ENCODE peak calls at places on chromosome 7, in five cellular contexts. One of them, this sample, is unnamed.

GRCh38 chr7:2614646-2615330 is 17.0 kb upstream of the TTYH3 start:
- DNase-seq in colonic mucosa: no peak
- DNase-seq in stimulated activated CD4-positive, alpha-beta T cell treated with anti-CD3 and anti-CD28 coated beads, Interleukin-2, amount 100 ng/mL, for 48 hours: no peak
- DNase-seq in M059J: no peak
- DNase-seq in left ventricle myocardium inferior: no peak
- DNase-seq in this sample: peak

GRCh38 chr7:5431485-5432118 is 8.0 kb upstream of the TNRC18 start:
- DNase-seq in colonic mucosa: no peak
- DNase-seq in stimulated activated CD4-positive, alpha-beta T cell treated with anti-CD3 and anti-CD28 coated beads, Interleukin-2, amount 100 ng/mL, for 48 hours: no peak
- DNase-seq in left ventricle myocardium inferior: no peak
- DNase-seq in M059J: no peak
- DNase-seq in this sample: no peak

GRCh38 chr7:47804767-47805545 is 143.3 kb downstream of the PKD1L1 start:
- DNase-seq in left ventricle myocardium inferior: no peak
- DNase-seq in stimulated activated CD4-positive, alpha-beta T cell treated with anti-CD3 and anti-CD28 coated beads, Interleukin-2, amount 100 ng/mL, for 48 hours: no peak
- DNase-seq in colonic mucosa: no peak
- DNase-seq in M059J: peak
- DNase-seq in this sample: no peak

GRCh38 chr7:11026452-11027359 is 53.0 kb downstream of the PHF14 start:
- DNase-seq in M059J: peak
- DNase-seq in colonic mucosa: no peak
- DNase-seq in left ventricle myocardium inferior: no peak
- DNase-seq in stimulated activated CD4-positive, alpha-beta T cell treated with anti-CD3 and anti-CD28 coated beads, Interleukin-2, amount 100 ng/mL, for 48 hours: no peak
- DNase-seq in this sample: no peak

GRCh38 chr7:18053177-18053928 is 25.7 kb upstream of the PRPS1L1 start:
- DNase-seq in colonic mucosa: no peak
- DNase-seq in M059J: no peak
- DNase-seq in stimulated activated CD4-positive, alpha-beta T cell treated with anti-CD3 and anti-CD28 coated beads, Interleukin-2, amount 100 ng/mL, for 48 hours: no peak
- DNase-seq in left ventricle myocardium inferior: no peak
- DNase-seq in this sample: no peak

GRCh38 chr7:103150192-103150591 is 1.3 kb upstream of the NAPEPLD start:
- DNase-seq in colonic mucosa: peak
- DNase-seq in M059J: peak
- DNase-seq in stimulated activated CD4-positive, alpha-beta T cell treated with anti-CD3 and anti-CD28 coated beads, Interleukin-2, amount 100 ng/mL, for 48 hours: no peak
- DNase-seq in left ventricle myocardium inferior: no peak
- DNase-seq in this sample: peak

GRCh38 chr7:151439855-151440798 is at the start of gene CRYGN:
- DNase-seq in left ventricle myocardium inferior: no peak
- DNase-seq in M059J: no peak
- DNase-seq in stimulated activated CD4-positive, alpha-beta T cell treated with anti-CD3 and anti-CD28 coated beads, Interleukin-2, amount 100 ng/mL, for 48 hours: no peak
- DNase-seq in colonic mucosa: no peak
- DNase-seq in this sample: no peak

GRCh38 chr7:69780377-69780776 is 182.1 kb downstream of the AUTS2 start:
- DNase-seq in colonic mucosa: no peak
- DNase-seq in left ventricle myocardium inferior: no peak
- DNase-seq in M059J: peak
- DNase-seq in stimulated activated CD4-positive, alpha-beta T cell treated with anti-CD3 and anti-CD28 coated beads, Interleukin-2, amount 100 ng/mL, for 48 hours: no peak
- DNase-seq in this sample: no peak

GRCh38 chr7:74002474-74003017 is 25.4 kb upstream of the ELN start:
- DNase-seq in left ventricle myocardium inferior: peak
- DNase-seq in colonic mucosa: peak
- DNase-seq in M059J: peak
- DNase-seq in stimulated activated CD4-positive, alpha-beta T cell treated with anti-CD3 and anti-CD28 coated beads, Interleukin-2, amount 100 ng/mL, for 48 hours: no peak
- DNase-seq in this sample: no peak

GRCh38 chr7:139321071-139321745 is 19.9 kb upstream of the FMC1 start:
- DNase-seq in colonic mucosa: no peak
- DNase-seq in M059J: peak
- DNase-seq in stimulated activated CD4-positive, alpha-beta T cell treated with anti-CD3 and anti-CD28 coated beads, Interleukin-2, amount 100 ng/mL, for 48 hours: no peak
- DNase-seq in left ventricle myocardium inferior: no peak
- DNase-seq in this sample: peak

GRCh38 chr7:99365318-99366141 is 9.0 kb upstream of the ARPC1B start:
- DNase-seq in stimulated activated CD4-positive, alpha-beta T cell treated with anti-CD3 and anti-CD28 coated beads, Interleukin-2, amount 100 ng/mL, for 48 hours: no peak
- DNase-seq in M059J: no peak
- DNase-seq in left ventricle myocardium inferior: no peak
- DNase-seq in colonic mucosa: peak
- DNase-seq in this sample: peak

GRCh38 chr7:23691320-23691719 is 11.3 kb downstream of the FAM221A start:
- DNase-seq in colonic mucosa: no peak
- DNase-seq in stimulated activated CD4-positive, alpha-beta T cell treated with anti-CD3 and anti-CD28 coated beads, Interleukin-2, amount 100 ng/mL, for 48 hours: no peak
- DNase-seq in left ventricle myocardium inferior: no peak
- DNase-seq in M059J: peak
- DNase-seq in this sample: no peak

This sample was measured in NAMALWA.